ENCODE peak calls at places on chromosomes 2 and 18, in six cellular contexts. One of them, this sample, is unnamed.
A peak's percentile ranks its signal among the peaks of the same experiment; 100 is the strongest.

GRCh38 chr2:109690457-109690821 is 76.3 kb downstream of the SOWAHC start:
- DNase-seq in activated T-helper 1 cell treated with anti-CD3 and anti-CD28 coated beads, Interleukin-12 subunit alpha, Interleukin-12 subunit beta, Interleukin-2, Interleukin-4 antibody, amounts not matched to agents 30 ng/mL and 10 ng/mL and 1 ng/mL, durations not matched to agents 14 hours and 24 hours and 36 hours: no peak
- DNase-seq in AG08396: no peak
- DNase-seq in dorsolateral prefrontal cortex: no peak
- DNase-seq in T-helper 2 cell treated with Interferon-gamma antibody and Interleukin-4, amounts not matched to agents 5 μg/mL and 100 μg/mL, for 36 hours: no peak
- DNase-seq in GM03348: no peak
- DNase-seq in this sample: no peak

GRCh38 chr2:209763106-209763505 is 8.5 kb upstream of the UNC80 start:
- DNase-seq in AG08396: no peak
- DNase-seq in dorsolateral prefrontal cortex: no peak
- DNase-seq in GM03348: no peak
- DNase-seq in activated T-helper 1 cell treated with anti-CD3 and anti-CD28 coated beads, Interleukin-12 subunit alpha, Interleukin-12 subunit beta, Interleukin-2, Interleukin-4 antibody, amounts not matched to agents 30 ng/mL and 10 ng/mL and 1 ng/mL, durations not matched to agents 14 hours and 24 hours and 36 hours: no peak
- DNase-seq in T-helper 2 cell treated with Interferon-gamma antibody and Interleukin-4, amounts not matched to agents 5 μg/mL and 100 μg/mL, for 36 hours: no peak
- DNase-seq in this sample: no peak

GRCh38 chr2:11810237-11810977 is 64.0 kb downstream of the LPIN1 start:
- DNase-seq in AG08396: no peak
- DNase-seq in GM03348: no peak
- DNase-seq in activated T-helper 1 cell treated with anti-CD3 and anti-CD28 coated beads, Interleukin-12 subunit alpha, Interleukin-12 subunit beta, Interleukin-2, Interleukin-4 antibody, amounts not matched to agents 30 ng/mL and 10 ng/mL and 1 ng/mL, durations not matched to agents 14 hours and 24 hours and 36 hours: no peak
- DNase-seq in T-helper 2 cell treated with Interferon-gamma antibody and Interleukin-4, amounts not matched to agents 5 μg/mL and 100 μg/mL, for 36 hours: no peak
- DNase-seq in dorsolateral prefrontal cortex: no peak
- DNase-seq in this sample: no peak

GRCh38 chr18:41073372-41073954 is 881.6 kb upstream of the PIK3C3 start:
- DNase-seq in activated T-helper 1 cell treated with anti-CD3 and anti-CD28 coated beads, Interleukin-12 subunit alpha, Interleukin-12 subunit beta, Interleukin-2, Interleukin-4 antibody, amounts not matched to agents 30 ng/mL and 10 ng/mL and 1 ng/mL, durations not matched to agents 14 hours and 24 hours and 36 hours: no peak
- DNase-seq in T-helper 2 cell treated with Interferon-gamma antibody and Interleukin-4, amounts not matched to agents 5 μg/mL and 100 μg/mL, for 36 hours: no peak
- DNase-seq in dorsolateral prefrontal cortex: no peak
- DNase-seq in GM03348: peak; percentile 2
- DNase-seq in AG08396: no peak
- DNase-seq in this sample: no peak

GRCh38 chr2:185970148-185970852 is 231.7 kb downstream of the FSIP2 start:
- DNase-seq in dorsolateral prefrontal cortex: no peak
- DNase-seq in T-helper 2 cell treated with Interferon-gamma antibody and Interleukin-4, amounts not matched to agents 5 μg/mL and 100 μg/mL, for 36 hours: no peak
- DNase-seq in AG08396: no peak
- DNase-seq in activated T-helper 1 cell treated with anti-CD3 and anti-CD28 coated beads, Interleukin-12 subunit alpha, Interleukin-12 subunit beta, Interleukin-2, Interleukin-4 antibody, amounts not matched to agents 30 ng/mL and 10 ng/mL and 1 ng/mL, durations not matched to agents 14 hours and 24 hours and 36 hours: no peak
- DNase-seq in GM03348: no peak
- DNase-seq in this sample: no peak

GRCh38 chr2:179129574-179130238 is 79.8 kb upstream of the CCDC141 start:
- DNase-seq in T-helper 2 cell treated with Interferon-gamma antibody and Interleukin-4, amounts not matched to agents 5 μg/mL and 100 μg/mL, for 36 hours: no peak
- DNase-seq in GM03348: peak; percentile 36
- DNase-seq in activated T-helper 1 cell treated with anti-CD3 and anti-CD28 coated beads, Interleukin-12 subunit alpha, Interleukin-12 subunit beta, Interleukin-2, Interleukin-4 antibody, amounts not matched to agents 30 ng/mL and 10 ng/mL and 1 ng/mL, durations not matched to agents 14 hours and 24 hours and 36 hours: no peak
- DNase-seq in AG08396: peak; percentile 5
- DNase-seq in dorsolateral prefrontal cortex: no peak
- DNase-seq in this sample: no peak

GRCh38 chr18:76426738-76427305 is 68.2 kb downstream of the ZNF516 start:
- DNase-seq in T-helper 2 cell treated with Interferon-gamma antibody and Interleukin-4, amounts not matched to agents 5 μg/mL and 100 μg/mL, for 36 hours: no peak
- DNase-seq in AG08396: peak; percentile 65
- DNase-seq in activated T-helper 1 cell treated with anti-CD3 and anti-CD28 coated beads, Interleukin-12 subunit alpha, Interleukin-12 subunit beta, Interleukin-2, Interleukin-4 antibody, amounts not matched to agents 30 ng/mL and 10 ng/mL and 1 ng/mL, durations not matched to agents 14 hours and 24 hours and 36 hours: no peak
- DNase-seq in dorsolateral prefrontal cortex: no peak
- DNase-seq in GM03348: peak; percentile 77
- DNase-seq in this sample: no peak

GRCh38 chr2:161273038-161273760 is 35.0 kb upstream of the PSMD14 start:
- DNase-seq in dorsolateral prefrontal cortex: no peak
- DNase-seq in T-helper 2 cell treated with Interferon-gamma antibody and Interleukin-4, amounts not matched to agents 5 μg/mL and 100 μg/mL, for 36 hours: no peak
- DNase-seq in AG08396: peak; percentile 14
- DNase-seq in GM03348: peak; percentile 63
- DNase-seq in activated T-helper 1 cell treated with anti-CD3 and anti-CD28 coated beads, Interleukin-12 subunit alpha, Interleukin-12 subunit beta, Interleukin-2, Interleukin-4 antibody, amounts not matched to agents 30 ng/mL and 10 ng/mL and 1 ng/mL, durations not matched to agents 14 hours and 24 hours and 36 hours: no peak
- DNase-seq in this sample: no peak

GRCh38 chr2:107091163-107091864 is 205.3 kb upstream of the ST6GAL2 start:
- DNase-seq in GM03348: no peak
- DNase-seq in AG08396: no peak
- DNase-seq in dorsolateral prefrontal cortex: no peak
- DNase-seq in T-helper 2 cell treated with Interferon-gamma antibody and Interleukin-4, amounts not matched to agents 5 μg/mL and 100 μg/mL, for 36 hours: no peak
- DNase-seq in activated T-helper 1 cell treated with anti-CD3 and anti-CD28 coated beads, Interleukin-12 subunit alpha, Interleukin-12 subunit beta, Interleukin-2, Interleukin-4 antibody, amounts not matched to agents 30 ng/mL and 10 ng/mL and 1 ng/mL, durations not matched to agents 14 hours and 24 hours and 36 hours: no peak
- DNase-seq in this sample: no peak

GRCh38 chr2:237500681-237501424 is 13.8 kb downstream of the MLPH start:
- DNase-seq in AG08396: peak; percentile 91
- DNase-seq in T-helper 2 cell treated with Interferon-gamma antibody and Interleukin-4, amounts not matched to agents 5 μg/mL and 100 μg/mL, for 36 hours: peak; percentile 10
- DNase-seq in GM03348: peak; percentile 92
- DNase-seq in activated T-helper 1 cell treated with anti-CD3 and anti-CD28 coated beads, Interleukin-12 subunit alpha, Interleukin-12 subunit beta, Interleukin-2, Interleukin-4 antibody, amounts not matched to agents 30 ng/mL and 10 ng/mL and 1 ng/mL, durations not matched to agents 14 hours and 24 hours and 36 hours: no peak
- DNase-seq in dorsolateral prefrontal cortex: no peak
- DNase-seq in this sample: no peak

GRCh38 chr2:236688157-236688556 is 118.5 kb downstream of the ACKR3 start:
- DNase-seq in AG08396: no peak
- DNase-seq in activated T-helper 1 cell treated with anti-CD3 and anti-CD28 coated beads, Interleukin-12 subunit alpha, Interleukin-12 subunit beta, Interleukin-2, Interleukin-4 antibody, amounts not matched to agents 30 ng/mL and 10 ng/mL and 1 ng/mL, durations not matched to agents 14 hours and 24 hours and 36 hours: no peak
- DNase-seq in dorsolateral prefrontal cortex: no peak
- DNase-seq in GM03348: no peak
- DNase-seq in T-helper 2 cell treated with Interferon-gamma antibody and Interleukin-4, amounts not matched to agents 5 μg/mL and 100 μg/mL, for 36 hours: no peak
- DNase-seq in this sample: no peak

GRCh38 chr2:112006076-112006410 is 49.0 kb upstream of the TMEM87B start:
- DNase-seq in GM03348: peak; percentile 35
- DNase-seq in dorsolateral prefrontal cortex: no peak
- DNase-seq in T-helper 2 cell treated with Interferon-gamma antibody and Interleukin-4, amounts not matched to agents 5 μg/mL and 100 μg/mL, for 36 hours: no peak
- DNase-seq in AG08396: peak; percentile 24
- DNase-seq in activated T-helper 1 cell treated with anti-CD3 and anti-CD28 coated beads, Interleukin-12 subunit alpha, Interleukin-12 subunit beta, Interleukin-2, Interleukin-4 antibody, amounts not matched to agents 30 ng/mL and 10 ng/mL and 1 ng/mL, durations not matched to agents 14 hours and 24 hours and 36 hours: no peak
- DNase-seq in this sample: no peak

GRCh38 chr2:45821558-45822271 is 170.2 kb downstream of the PRKCE start:
- DNase-seq in dorsolateral prefrontal cortex: no peak
- DNase-seq in GM03348: no peak
- DNase-seq in AG08396: no peak
- DNase-seq in T-helper 2 cell treated with Interferon-gamma antibody and Interleukin-4, amounts not matched to agents 5 μg/mL and 100 μg/mL, for 36 hours: no peak
- DNase-seq in activated T-helper 1 cell treated with anti-CD3 and anti-CD28 coated beads, Interleukin-12 subunit alpha, Interleukin-12 subunit beta, Interleukin-2, Interleukin-4 antibody, amounts not matched to agents 30 ng/mL and 10 ng/mL and 1 ng/mL, durations not matched to agents 14 hours and 24 hours and 36 hours: no peak
- DNase-seq in this sample: no peak

GRCh38 chr18:59907172-59907571 is 7.4 kb downstream of the PMAIP1 start:
- DNase-seq in dorsolateral prefrontal cortex: no peak
- DNase-seq in GM03348: no peak
- DNase-seq in AG08396: no peak
- DNase-seq in activated T-helper 1 cell treated with anti-CD3 and anti-CD28 coated beads, Interleukin-12 subunit alpha, Interleukin-12 subunit beta, Interleukin-2, Interleukin-4 antibody, amounts not matched to agents 30 ng/mL and 10 ng/mL and 1 ng/mL, durations not matched to agents 14 hours and 24 hours and 36 hours: no peak
- DNase-seq in T-helper 2 cell treated with Interferon-gamma antibody and Interleukin-4, amounts not matched to agents 5 μg/mL and 100 μg/mL, for 36 hours: no peak
- DNase-seq in this sample: no peak

GRCh38 chr18:7116832-7117389 is 686 bp downstream of the LAMA1 start:
- DNase-seq in GM03348: peak; percentile 25
- DNase-seq in activated T-helper 1 cell treated with anti-CD3 and anti-CD28 coated beads, Interleukin-12 subunit alpha, Interleukin-12 subunit beta, Interleukin-2, Interleukin-4 antibody, amounts not matched to agents 30 ng/mL and 10 ng/mL and 1 ng/mL, durations not matched to agents 14 hours and 24 hours and 36 hours: no peak
- DNase-seq in dorsolateral prefrontal cortex: no peak
- DNase-seq in T-helper 2 cell treated with Interferon-gamma antibody and Interleukin-4, amounts not matched to agents 5 μg/mL and 100 μg/mL, for 36 hours: no peak
- DNase-seq in AG08396: peak; percentile 21
- DNase-seq in this sample: no peak

GRCh38 chr18:67742954-67743353 is 226.4 kb upstream of the DSEL start:
- DNase-seq in GM03348: no peak
- DNase-seq in AG08396: no peak
- DNase-seq in T-helper 2 cell treated with Interferon-gamma antibody and Interleukin-4, amounts not matched to agents 5 μg/mL and 100 μg/mL, for 36 hours: no peak
- DNase-seq in activated T-helper 1 cell treated with anti-CD3 and anti-CD28 coated beads, Interleukin-12 subunit alpha, Interleukin-12 subunit beta, Interleukin-2, Interleukin-4 antibody, amounts not matched to agents 30 ng/mL and 10 ng/mL and 1 ng/mL, durations not matched to agents 14 hours and 24 hours and 36 hours: no peak
- DNase-seq in dorsolateral prefrontal cortex: no peak
- DNase-seq in this sample: no peak

GRCh38 chr2:14422426-14422825 is 210.1 kb upstream of the LRATD1 start:
- DNase-seq in AG08396: no peak
- DNase-seq in T-helper 2 cell treated with Interferon-gamma antibody and Interleukin-4, amounts not matched to agents 5 μg/mL and 100 μg/mL, for 36 hours: no peak
- DNase-seq in dorsolateral prefrontal cortex: no peak
- DNase-seq in activated T-helper 1 cell treated with anti-CD3 and anti-CD28 coated beads, Interleukin-12 subunit alpha, Interleukin-12 subunit beta, Interleukin-2, Interleukin-4 antibody, amounts not matched to agents 30 ng/mL and 10 ng/mL and 1 ng/mL, durations not matched to agents 14 hours and 24 hours and 36 hours: no peak
- DNase-seq in GM03348: no peak
- DNase-seq in this sample: no peak

GRCh38 chr18:35786359-35787042 is 186.0 kb upstream of the RMP24 start:
- DNase-seq in AG08396: no peak
- DNase-seq in dorsolateral prefrontal cortex: no peak
- DNase-seq in GM03348: no peak
- DNase-seq in T-helper 2 cell treated with Interferon-gamma antibody and Interleukin-4, amounts not matched to agents 5 μg/mL and 100 μg/mL, for 36 hours: no peak
- DNase-seq in activated T-helper 1 cell treated with anti-CD3 and anti-CD28 coated beads, Interleukin-12 subunit alpha, Interleukin-12 subunit beta, Interleukin-2, Interleukin-4 antibody, amounts not matched to agents 30 ng/mL and 10 ng/mL and 1 ng/mL, durations not matched to agents 14 hours and 24 hours and 36 hours: no peak
- DNase-seq in this sample: no peak

GRCh38 chr18:36179562-36180334 is 7.5 kb upstream of the MOCOS start:
- DNase-seq in activated T-helper 1 cell treated with anti-CD3 and anti-CD28 coated beads, Interleukin-12 subunit alpha, Interleukin-12 subunit beta, Interleukin-2, Interleukin-4 antibody, amounts not matched to agents 30 ng/mL and 10 ng/mL and 1 ng/mL, durations not matched to agents 14 hours and 24 hours and 36 hours: no peak
- DNase-seq in dorsolateral prefrontal cortex: peak; percentile 50
- DNase-seq in T-helper 2 cell treated with Interferon-gamma antibody and Interleukin-4, amounts not matched to agents 5 μg/mL and 100 μg/mL, for 36 hours: no peak
- DNase-seq in GM03348: peak; percentile 53
- DNase-seq in AG08396: peak; percentile 41
- DNase-seq in this sample: no peak

GRCh38 chr2:23636412-23636811 is 251.4 kb downstream of the KLHL29 start:
- DNase-seq in AG08396: peak; percentile 57
- DNase-seq in GM03348: peak; percentile 24
- DNase-seq in activated T-helper 1 cell treated with anti-CD3 and anti-CD28 coated beads, Interleukin-12 subunit alpha, Interleukin-12 subunit beta, Interleukin-2, Interleukin-4 antibody, amounts not matched to agents 30 ng/mL and 10 ng/mL and 1 ng/mL, durations not matched to agents 14 hours and 24 hours and 36 hours: no peak
- DNase-seq in T-helper 2 cell treated with Interferon-gamma antibody and Interleukin-4, amounts not matched to agents 5 μg/mL and 100 μg/mL, for 36 hours: no peak
- DNase-seq in dorsolateral prefrontal cortex: peak; percentile 50
- DNase-seq in this sample: no peak

GRCh38 chr18:8889479-8889878 is 184.1 kb downstream of the MTCL1 start:
- DNase-seq in AG08396: peak; percentile 20
- DNase-seq in GM03348: peak; percentile 42
- DNase-seq in dorsolateral prefrontal cortex: no peak
- DNase-seq in T-helper 2 cell treated with Interferon-gamma antibody and Interleukin-4, amounts not matched to agents 5 μg/mL and 100 μg/mL, for 36 hours: no peak
- DNase-seq in activated T-helper 1 cell treated with anti-CD3 and anti-CD28 coated beads, Interleukin-12 subunit alpha, Interleukin-12 subunit beta, Interleukin-2, Interleukin-4 antibody, amounts not matched to agents 30 ng/mL and 10 ng/mL and 1 ng/mL, durations not matched to agents 14 hours and 24 hours and 36 hours: no peak
- DNase-seq in this sample: no peak

GRCh38 chr18:35582899-35583558 is 1.5 kb downstream of the GALNT1 start:
- DNase-seq in activated T-helper 1 cell treated with anti-CD3 and anti-CD28 coated beads, Interleukin-12 subunit alpha, Interleukin-12 subunit beta, Interleukin-2, Interleukin-4 antibody, amounts not matched to agents 30 ng/mL and 10 ng/mL and 1 ng/mL, durations not matched to agents 14 hours and 24 hours and 36 hours: no peak
- DNase-seq in AG08396: no peak
- DNase-seq in GM03348: no peak
- DNase-seq in T-helper 2 cell treated with Interferon-gamma antibody and Interleukin-4, amounts not matched to agents 5 μg/mL and 100 μg/mL, for 36 hours: no peak
- DNase-seq in dorsolateral prefrontal cortex: no peak
- DNase-seq in this sample: no peak

This sample was measured in natural killer cell treated with Interleukin-12 subunit alpha and Interleukin-12 subunit beta and Interleukin-15 and Interleukin-18, amount 100 ng/mL, for 72 hours.